ENCODE peak calls at places on chromosomes 6 and 20, in six cellular contexts. Q, E, T, K, O and D are unnamed samples.
A peak's percentile ranks its signal among the peaks of the same experiment; 100 is the strongest.

GRCh38 chr6:149234051-149234962 is 83.2 kb upstream of the TAB2 start:
- DNase-seq in Q (peak; percentile 16), E (no peak), O (no peak), T (no peak), K (peak; percentile 16), D (no peak)

GRCh38 chr6:41428995-41429417 is 93.6 kb downstream of the NCR2 start:
- DNase-seq in O (no peak), E (no peak), T (no peak), K (no peak), Q (no peak), D (no peak)

GRCh38 chr6:13617066-13617465 is 1.9 kb downstream of the NOL7 start:
- DNase-seq in E (no peak), Q (no peak), T (no peak), O (no peak), K (no peak), D (no peak)

GRCh38 chr6:145063091-145063490 is 672.2 kb downstream of the EPM2A start:
- DNase-seq in T (no peak), O (no peak), Q (no peak), K (no peak), E (no peak), D (no peak)

GRCh38 chr20:47691632-47692031 is 93.6 kb downstream of the SULF2 start:
- DNase-seq in O (no peak), K (no peak), E (no peak), T (no peak), Q (no peak), D (no peak)

GRCh38 chr20:955656-956055 is 39.5 kb upstream of the ANGPT4 start:
- DNase-seq in O (no peak), Q (no peak), E (no peak), K (no peak), T (no peak), D (no peak)

GRCh38 chr20:63017076-63017825 is 10.5 kb upstream of the BHLHE23 start:
- DNase-seq in O (no peak), T (no peak), Q (no peak), K (no peak), E (no peak), D (no peak)

GRCh38 chr20:44384423-44385027 is 29.0 kb downstream of the HNF4A start:
- DNase-seq in E (no peak), K (peak; percentile 66), Q (peak; percentile 85), O (peak; percentile 92), T (peak; percentile 64), D (peak; percentile 86)

GRCh38 chr6:26243742-26244141 is 121.3 kb upstream of the BTN3A2 start:
- DNase-seq in T (no peak), Q (no peak), E (no peak), K (peak; percentile 49), O (no peak), D (no peak)